ENCODE peak calls at places on chromosomes 7 and 10, in four cellular contexts. P, G, A and B are unnamed samples.

GRCh38 chr7:157464971-157465481 is 128.2 kb downstream of the DNAJB6 start:
- DNase-seq in P (no peak), G (no peak), A (no peak), B (no peak)

GRCh38 chr10:63642808-63643207 is 121.6 kb downstream of the REEP3 start:
- DNase-seq in P (no peak), G (no peak), A (no peak), B (no peak)

GRCh38 chr7:50502947-50503346 is 52.8 kb upstream of the FIGNL1 start:
- DNase-seq in P (no peak), G (no peak), A (no peak), B (no peak)

GRCh38 chr10:100128951-100129350 is 47.3 kb upstream of the CPN1 start:
- DNase-seq in P (no peak), G (no peak), A (no peak), B (no peak)

GRCh38 chr10:118769898-118770600 is 15.3 kb upstream of the CACUL1 start:
- DNase-seq in P (no peak), G (no peak), A (no peak), B (no peak)

GRCh38 chr7:151168022-151168786 is 710 bp upstream of the GBX1 start:
- DNase-seq in P (no peak), G (no peak), A (peak; percentile 95), B (no peak)

GRCh38 chr10:35778344-35778743 is 136.2 kb upstream of the FZD8 start:
- DNase-seq in P (no peak), G (no peak), A (no peak), B (no peak)

GRCh38 chr10:69714572-69714971 is 84.5 kb downstream of the FAM241B start:
- DNase-seq in P (no peak), G (no peak), A (no peak), B (no peak)

GRCh38 chr7:66930341-66930740 is 9.3 kb downstream of the TMEM248 start:
- DNase-seq in P (peak; percentile 24), G (no peak), A (peak; percentile 80), B (no peak)

GRCh38 chr7:127738859-127739258 is 86.9 kb downstream of the SND1 start:
- DNase-seq in P (no peak), G (no peak), A (no peak), B (no peak)

GRCh38 chr7:114472896-114473512 is 58.4 kb downstream of the FOXP2 start:
- DNase-seq in P (no peak), G (no peak), A (no peak), B (no peak)

GRCh38 chr7:111853231-111853990 is 291.1 kb upstream of the IMMP2L start:
- DNase-seq in P (no peak), G (no peak), A (no peak), B (no peak)

GRCh38 chr10:131983780-131984179 is 2.1 kb upstream of the BNIP3 start:
- DNase-seq in P (no peak), G (peak; percentile 63), A (no peak), B (peak; percentile 76)

GRCh38 chr10:122240401-122240800 is 30.7 kb upstream of the BTBD16 start:
- DNase-seq in P (no peak), G (no peak), A (no peak), B (no peak)

GRCh38 chr7:96330193-96330592 is 8.3 kb upstream of the SLC25A13 start:
- DNase-seq in P (no peak), G (no peak), A (no peak), B (no peak)

GRCh38 chr10:125001313-125002043 is 59.6 kb downstream of the ZRANB1 start:
- DNase-seq in P (no peak), G (no peak), A (no peak), B (no peak)

GRCh38 chr7:158327571-158328180 is 259.9 kb downstream of the PTPRN2 start:
- DNase-seq in P (no peak), G (no peak), A (no peak), B (no peak)

GRCh38 chr7:40965745-40966144 is 737.1 kb downstream of the INHBA start:
- DNase-seq in P (no peak), G (no peak), A (no peak), B (no peak)

GRCh38 chr7:37287093-37287492 is 161.6 kb downstream of the ELMO1 start:
- DNase-seq in P (no peak), G (no peak), A (no peak), B (no peak)

GRCh38 chr10:80414126-80414898 is 6.0 kb downstream of the PRXL2A start:
- DNase-seq in P (no peak), G (peak; percentile 73), A (peak; percentile 48), B (no peak)

GRCh38 chr7:47221826-47222225 is 360.1 kb downstream of the TNS3 start:
- DNase-seq in P (no peak), G (no peak), A (no peak), B (no peak)

GRCh38 chr10:33291053-33291592 is 43.3 kb downstream of the NRP1 start:
- DNase-seq in P (no peak), G (peak; percentile 43), A (no peak), B (no peak)

DNA sequence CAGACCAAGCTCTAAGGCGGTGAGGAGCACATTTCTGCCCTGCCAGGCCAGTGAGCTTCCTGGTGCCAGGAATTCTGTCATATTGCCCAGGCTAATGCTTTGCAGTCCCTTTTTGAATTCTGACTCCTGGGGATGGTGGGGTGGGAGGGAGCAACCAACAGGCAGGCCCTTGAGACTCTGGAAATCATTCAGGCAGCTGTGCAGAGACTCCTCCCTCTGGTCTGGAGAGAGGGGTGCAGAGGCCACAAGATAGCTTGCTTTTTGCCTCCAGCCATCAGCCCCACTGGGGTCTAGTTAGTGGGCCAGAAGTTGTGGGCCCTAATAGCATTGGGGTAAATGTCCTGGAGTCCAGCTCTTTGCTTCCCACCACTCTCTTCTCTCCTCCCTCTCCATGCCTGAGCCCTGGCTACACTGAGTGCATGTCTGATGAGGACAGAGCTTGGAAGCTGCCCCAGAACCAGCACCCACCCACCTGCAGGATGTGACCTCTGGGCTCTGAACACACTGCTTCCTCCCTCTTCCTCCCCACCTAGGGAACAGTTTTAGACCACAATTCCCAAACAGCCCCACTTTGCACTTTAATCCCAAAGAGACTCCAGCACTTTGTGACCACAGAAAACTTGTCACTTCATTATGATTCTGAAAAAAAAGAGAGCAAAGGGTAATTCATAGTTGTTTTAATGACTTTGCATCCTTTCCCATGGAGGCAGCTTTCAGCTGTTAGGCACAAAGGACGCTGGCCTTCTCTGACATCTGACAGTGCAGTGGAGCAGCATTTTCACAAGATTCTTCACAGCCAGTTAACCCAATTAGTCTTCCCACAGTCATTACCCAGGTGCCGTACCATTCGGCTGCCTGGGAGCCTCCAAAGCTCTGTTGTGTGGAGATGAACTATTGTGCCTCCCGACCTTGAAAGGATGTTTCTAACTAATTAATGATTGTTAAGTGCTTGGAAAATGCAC is 262.5 kb downstream of the TRIL start:
- DNase-seq in P (no peak), G (no peak), A (no peak), B (no peak)
- H3K4me1 ChIP-seq in P (no peaks in the 10 kb centered on the region), G (no peaks in the 10 kb centered on the region), A (no peaks in the 10 kb centered on the region), B (no peaks in the 10 kb centered on the region)

GRCh38 chr10:10798543-10799192 is 219.0 kb upstream of the CELF2 start:
- DNase-seq in P (no peak), G (no peak), A (no peak), B (no peak)
- H3K27ac ChIP-seq in P (no peak overlapping the region), G (no peak overlapping the region), A (no peak overlapping the region), B (no peak overlapping the region)

GRCh38 chr7:25801214-25801613 is 350.8 kb upstream of the NFE2L3 start:
- DNase-seq in P (no peak), G (no peak), A (no peak), B (no peak)

GRCh38 chr7:25792586-25792985 is 359.4 kb upstream of the NFE2L3 start:
- DNase-seq in P (no peak), G (no peak), A (no peak), B (no peak)

GRCh38 chr7:25790261-25790660 is 361.7 kb upstream of the NFE2L3 start:
- DNase-seq in P (no peak), G (no peak), A (no peak), B (no peak)

GRCh38 chr7:25795824-25796235 is 356.2 kb upstream of the NFE2L3 start:
- DNase-seq in P (no peak), G (no peak), A (no peak), B (no peak)
- TF ChIP-seq TCF7L2 in P (no peak), G (no peak), A (no peak), B (no peak)

GRCh38 chr7:42232275-42232674 is 4.7 kb downstream of the GLI3 start:
- DNase-seq in P (no peak), G (no peak), A (no peak), B (no peak)
- H3K4me1 ChIP-seq in P (no peaks in the 10 kb centered on the region), G (no peaks in the 10 kb centered on the region), A (no peaks in the 10 kb centered on the region), B (no peaks in the 10 kb centered on the region)

GRCh38 chr10:102502337-102503151 is at the start of gene ACTR1A:
- DNase-seq in P (peak; percentile 100), G (peak; percentile 100), A (peak; percentile 73), B (peak; percentile 99)

GRCh38 chr10:102504976-102505300 is 1.2 kb downstream of the SUFU start:
- DNase-seq in P (no peak), G (no peak), A (no peak), B (no peak)

GRCh38 chr10:102505462-102506115 is 1.8 kb downstream of the SUFU start:
- DNase-seq in P (no peak), G (no peak), A (no peak), B (no peak)

GRCh38 chr10:102503264-102504178 is at the start of gene SUFU:
- DNase-seq in P (peak; percentile 100), G (peak; percentile 98), A (peak; percentile 96), B (peak; percentile 91)

GRCh38 chr10:102504179-102504975 is 605 bp downstream of the SUFU start:
- DNase-seq in P (no peak), G (no peak), A (peak; percentile 38), B (no peak)
- H3K27ac ChIP-seq in P (peak overlapping the region; percentile 46), G (peak overlapping the region; percentile 42), A (peak overlapping the region; percentile 56), B (peak overlapping the region; percentile 90)

DNA sequence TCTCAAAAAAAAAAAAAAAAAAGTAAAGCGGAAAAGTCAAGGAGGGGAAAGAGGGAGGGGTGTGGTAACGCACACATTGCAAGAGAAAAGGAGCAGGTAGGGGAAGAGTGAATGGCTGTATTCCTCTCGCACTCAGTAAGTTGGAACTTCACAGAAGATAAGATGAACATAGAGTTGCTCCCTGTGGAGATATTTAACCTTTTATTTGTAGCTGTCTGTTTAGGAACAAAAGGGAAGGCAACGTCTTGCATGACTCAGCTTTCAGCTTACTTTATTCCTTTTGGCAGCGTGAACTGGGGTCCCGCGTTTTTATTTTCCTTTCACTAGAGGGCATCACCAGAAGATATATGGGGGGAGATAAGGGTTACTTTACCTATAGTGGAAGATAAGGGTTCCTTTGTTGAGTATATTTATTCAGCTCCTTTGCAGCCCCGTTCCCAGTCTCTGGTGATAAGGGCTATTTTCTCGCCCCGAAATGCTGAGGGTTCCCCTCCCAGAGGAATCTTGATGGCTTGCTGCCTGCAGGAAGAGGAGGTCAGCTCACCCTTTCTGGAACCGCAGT is 78.5 kb downstream of the APBB1IP start:
- DNase-seq in P (no peak), G (no peak), A (no peak), B (no peak)
- TF ChIP-seq TCF7L2 in P (no peak), G (no peak), A (no peak), B (no peak)

GRCh38 chr7:100366411-100367250 is 6.7 kb upstream of the PILRA start:
- DNase-seq in P (no peak), G (no peak), A (no peak), B (no peak)
- H3K4me1 ChIP-seq in P (no peaks in the 10 kb centered on the region), G (no peaks in the 10 kb centered on the region), A (peaks cover 7% of the 10 kb centered on the region), B (peaks cover 3% of the 10 kb centered on the region)